ENCODE peak calls at places on chromosome 11, in four cellular contexts. One of them, this sample, is unnamed.

GRCh38 chr11:71420455-71421241 is 27.5 kb downstream of the DHCR7 start:
- DNase-seq in colonic mucosa: peak
- DNase-seq in CD4-positive, CD25-positive, alpha-beta regulatory T cell: peak
- DNase-seq in left ventricle myocardium inferior: no peak
- DNase-seq in this sample: peak

GRCh38 chr11:34263462-34264186 is 94.2 kb downstream of the ABTB2 start:
- DNase-seq in colonic mucosa: peak
- DNase-seq in CD4-positive, CD25-positive, alpha-beta regulatory T cell: no peak
- DNase-seq in left ventricle myocardium inferior: peak
- DNase-seq in this sample: peak

GRCh38 chr11:69435161-69435990 is 46.1 kb upstream of the LINC01488 start:
- DNase-seq in left ventricle myocardium inferior: no peak
- DNase-seq in colonic mucosa: no peak
- DNase-seq in CD4-positive, CD25-positive, alpha-beta regulatory T cell: no peak
- DNase-seq in this sample: no peak

GRCh38 chr11:133897331-133897650 is 52.0 kb upstream of the SPATA19 start:
- DNase-seq in left ventricle myocardium inferior: no peak
- DNase-seq in colonic mucosa: no peak
- DNase-seq in CD4-positive, CD25-positive, alpha-beta regulatory T cell: no peak
- DNase-seq in this sample: no peak

GRCh38 chr11:33891714-33892327 is at the start of gene LMO2:
- DNase-seq in CD4-positive, CD25-positive, alpha-beta regulatory T cell: no peak
- DNase-seq in colonic mucosa: no peak
- DNase-seq in left ventricle myocardium inferior: no peak
- DNase-seq in this sample: no peak

GRCh38 chr11:11442791-11443190 is 89.7 kb upstream of the CSNK2A3 start:
- DNase-seq in CD4-positive, CD25-positive, alpha-beta regulatory T cell: no peak
- DNase-seq in colonic mucosa: no peak
- DNase-seq in left ventricle myocardium inferior: no peak
- DNase-seq in this sample: no peak

GRCh38 chr11:69646493-69647201 is 5.7 kb downstream of the CCND1 start:
- DNase-seq in left ventricle myocardium inferior: no peak
- DNase-seq in CD4-positive, CD25-positive, alpha-beta regulatory T cell: no peak
- DNase-seq in colonic mucosa: no peak
- DNase-seq in this sample: no peak

GRCh38 chr11:88818978-88819377 is 246.8 kb downstream of the GRM5 start:
- DNase-seq in CD4-positive, CD25-positive, alpha-beta regulatory T cell: no peak
- DNase-seq in left ventricle myocardium inferior: no peak
- DNase-seq in colonic mucosa: no peak
- DNase-seq in this sample: no peak

GRCh38 chr11:94185387-94186084 is 56.9 kb downstream of the PANX1 start:
- DNase-seq in colonic mucosa: no peak
- DNase-seq in left ventricle myocardium inferior: no peak
- DNase-seq in CD4-positive, CD25-positive, alpha-beta regulatory T cell: no peak
- DNase-seq in this sample: no peak

GRCh38 chr11:128940603-128941002 is 2.1 kb downstream of the TP53AIP1 start:
- DNase-seq in CD4-positive, CD25-positive, alpha-beta regulatory T cell: no peak
- DNase-seq in colonic mucosa: no peak
- DNase-seq in left ventricle myocardium inferior: no peak
- DNase-seq in this sample: no peak

GRCh38 chr11:66847461-66848232 is 4.4 kb downstream of the RCE1 start:
- DNase-seq in CD4-positive, CD25-positive, alpha-beta regulatory T cell: no peak
- DNase-seq in left ventricle myocardium inferior: no peak
- DNase-seq in colonic mucosa: no peak
- DNase-seq in this sample: no peak

GRCh38 chr11:8040921-8041285 is 40.1 kb upstream of the TUB start:
- DNase-seq in colonic mucosa: no peak
- DNase-seq in CD4-positive, CD25-positive, alpha-beta regulatory T cell: no peak
- DNase-seq in left ventricle myocardium inferior: no peak
- DNase-seq in this sample: peak

GRCh38 chr11:68780829-68781228 is 29.5 kb upstream of the TESMIN start:
- DNase-seq in CD4-positive, CD25-positive, alpha-beta regulatory T cell: no peak
- DNase-seq in left ventricle myocardium inferior: peak
- DNase-seq in colonic mucosa: peak
- DNase-seq in this sample: peak

GRCh38 chr11:91846664-91847063 is 378.0 kb upstream of the FAT3 start:
- DNase-seq in left ventricle myocardium inferior: no peak
- DNase-seq in colonic mucosa: no peak
- DNase-seq in CD4-positive, CD25-positive, alpha-beta regulatory T cell: no peak
- DNase-seq in this sample: no peak

GRCh38 chr11:66887531-66887930 is 30.7 kb downstream of the LRFN4 start:
- DNase-seq in left ventricle myocardium inferior: no peak
- DNase-seq in colonic mucosa: no peak
- DNase-seq in CD4-positive, CD25-positive, alpha-beta regulatory T cell: no peak
- DNase-seq in this sample: no peak

GRCh38 chr11:110711776-110712642 is at the start of gene ARHGAP20:
- DNase-seq in colonic mucosa: peak
- DNase-seq in left ventricle myocardium inferior: peak
- DNase-seq in CD4-positive, CD25-positive, alpha-beta regulatory T cell: peak
- DNase-seq in this sample: peak

GRCh38 chr11:32099516-32099915 is 8.6 kb downstream of the RCN1 start:
- DNase-seq in left ventricle myocardium inferior: no peak
- DNase-seq in CD4-positive, CD25-positive, alpha-beta regulatory T cell: no peak
- DNase-seq in colonic mucosa: no peak
- DNase-seq in this sample: no peak

GRCh38 chr11:79311461-79311860 is 129.4 kb downstream of the TENM4 start:
- DNase-seq in left ventricle myocardium inferior: no peak
- DNase-seq in colonic mucosa: no peak
- DNase-seq in CD4-positive, CD25-positive, alpha-beta regulatory T cell: no peak
- DNase-seq in this sample: no peak

GRCh38 chr11:61688368-61689163 is 8.4 kb downstream of the DAGLA start:
- DNase-seq in colonic mucosa: peak
- DNase-seq in CD4-positive, CD25-positive, alpha-beta regulatory T cell: no peak
- DNase-seq in left ventricle myocardium inferior: peak
- DNase-seq in this sample: peak
- H3K4me3 ChIP-seq in colonic mucosa: no peak
- H3K4me3 ChIP-seq in CD4-positive, CD25-positive, alpha-beta regulatory T cell: no peak
- H3K4me3 ChIP-seq in left ventricle myocardium inferior: peak
- H3K4me3 ChIP-seq in this sample: no peak

GRCh38 chr11:60871378-60872061 is 4.2 kb downstream of the ZP1 start:
- DNase-seq in CD4-positive, CD25-positive, alpha-beta regulatory T cell: peak
- DNase-seq in colonic mucosa: no peak
- DNase-seq in left ventricle myocardium inferior: peak
- DNase-seq in this sample: no peak

GRCh38 chr11:60874421-60875365 is 7.4 kb downstream of the ZP1 start:
- DNase-seq in colonic mucosa: no peak
- DNase-seq in left ventricle myocardium inferior: no peak
- DNase-seq in CD4-positive, CD25-positive, alpha-beta regulatory T cell: no peak
- DNase-seq in this sample: no peak

GRCh38 chr11:60872124-60872951 is 5.0 kb downstream of the ZP1 start:
- DNase-seq in CD4-positive, CD25-positive, alpha-beta regulatory T cell: no peak
- DNase-seq in colonic mucosa: peak
- DNase-seq in left ventricle myocardium inferior: peak
- DNase-seq in this sample: no peak

GRCh38 chr11:60873533-60873932 is 6.2 kb downstream of the ZP1 start:
- DNase-seq in CD4-positive, CD25-positive, alpha-beta regulatory T cell: no peak
- DNase-seq in left ventricle myocardium inferior: no peak
- DNase-seq in colonic mucosa: no peak
- DNase-seq in this sample: no peak

GRCh38 chr11:60872952-60873524 is 5.7 kb downstream of the ZP1 start:
- DNase-seq in colonic mucosa: no peak
- DNase-seq in left ventricle myocardium inferior: no peak
- DNase-seq in CD4-positive, CD25-positive, alpha-beta regulatory T cell: peak
- DNase-seq in this sample: no peak
- H3K27ac ChIP-seq in colonic mucosa: peak
- H3K27ac ChIP-seq in left ventricle myocardium inferior: peak
- H3K27ac ChIP-seq in CD4-positive, CD25-positive, alpha-beta regulatory T cell: no peak
- H3K27ac ChIP-seq in this sample: no peak

DNA sequence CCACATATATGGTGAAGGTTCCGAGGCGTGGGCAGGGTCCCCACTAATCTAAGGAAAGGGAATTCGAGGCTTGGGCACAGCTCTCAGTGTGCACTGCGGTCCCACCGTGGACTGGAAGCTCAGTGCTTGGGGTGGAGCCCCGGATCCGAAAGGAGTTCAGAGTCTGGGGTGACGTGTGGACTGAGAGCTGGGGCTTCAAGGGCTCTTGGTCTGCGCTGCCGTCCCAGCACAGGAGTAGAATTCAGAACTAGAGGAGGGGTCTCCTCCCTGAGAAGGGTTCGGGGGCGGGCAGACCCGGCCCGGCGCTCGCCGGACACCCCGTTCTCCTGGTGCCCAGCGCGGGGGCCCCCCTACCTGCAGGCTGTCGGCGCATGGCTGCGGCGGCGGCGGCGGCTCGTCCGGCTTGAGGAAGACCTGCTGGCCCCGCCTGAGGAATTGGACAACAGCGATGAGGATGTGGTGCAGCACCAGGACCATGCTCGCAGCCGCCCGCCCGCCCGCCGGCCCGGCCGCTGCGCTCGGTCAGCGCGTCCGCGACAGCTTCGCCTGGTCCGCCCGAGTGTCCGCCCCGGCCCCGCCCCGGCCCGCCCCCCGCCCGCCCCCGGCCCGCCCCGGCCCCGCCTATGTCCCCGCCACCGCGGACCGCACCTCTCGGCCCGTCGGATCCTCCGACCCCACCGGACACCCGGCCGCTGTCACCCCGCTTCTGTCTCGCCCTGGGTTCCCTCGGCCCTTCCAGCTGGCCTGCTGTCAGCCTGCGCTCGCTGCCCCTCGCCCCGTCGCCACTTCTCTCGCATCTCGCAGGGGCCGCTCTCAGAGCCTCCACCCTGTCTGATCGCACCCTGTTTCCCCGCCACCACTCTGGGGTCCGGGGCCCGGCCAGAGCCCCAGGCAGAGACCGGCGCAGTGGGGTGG is 32.1 kb downstream of the PDE2A start:
- DNase-seq in colonic mucosa: peak
- DNase-seq in left ventricle myocardium inferior: peak
- DNase-seq in CD4-positive, CD25-positive, alpha-beta regulatory T cell: no peak
- DNase-seq in this sample: no peak
- H3K4me3 ChIP-seq in colonic mucosa: peak
- H3K4me3 ChIP-seq in left ventricle myocardium inferior: peak
- H3K4me3 ChIP-seq in CD4-positive, CD25-positive, alpha-beta regulatory T cell: no peak
- H3K4me3 ChIP-seq in this sample: peak

GRCh38 chr11:396511-396947 is 2.5 kb downstream of the PKP3 start:
- DNase-seq in CD4-positive, CD25-positive, alpha-beta regulatory T cell: peak
- DNase-seq in left ventricle myocardium inferior: no peak
- DNase-seq in colonic mucosa: peak
- DNase-seq in this sample: no peak

GRCh38 chr11:395866-396265 is 1.9 kb downstream of the PKP3 start:
- DNase-seq in colonic mucosa: peak
- DNase-seq in CD4-positive, CD25-positive, alpha-beta regulatory T cell: no peak
- DNase-seq in left ventricle myocardium inferior: no peak
- DNase-seq in this sample: no peak

GRCh38 chr11:394034-394857 is at the start of gene PKP3:
- DNase-seq in left ventricle myocardium inferior: no peak
- DNase-seq in CD4-positive, CD25-positive, alpha-beta regulatory T cell: no peak
- DNase-seq in colonic mucosa: peak
- DNase-seq in this sample: peak

GRCh38 chr11:393219-394033 is 583 bp upstream of the PKP3 start:
- DNase-seq in left ventricle myocardium inferior: no peak
- DNase-seq in CD4-positive, CD25-positive, alpha-beta regulatory T cell: no peak
- DNase-seq in colonic mucosa: peak
- DNase-seq in this sample: no peak

DNA sequence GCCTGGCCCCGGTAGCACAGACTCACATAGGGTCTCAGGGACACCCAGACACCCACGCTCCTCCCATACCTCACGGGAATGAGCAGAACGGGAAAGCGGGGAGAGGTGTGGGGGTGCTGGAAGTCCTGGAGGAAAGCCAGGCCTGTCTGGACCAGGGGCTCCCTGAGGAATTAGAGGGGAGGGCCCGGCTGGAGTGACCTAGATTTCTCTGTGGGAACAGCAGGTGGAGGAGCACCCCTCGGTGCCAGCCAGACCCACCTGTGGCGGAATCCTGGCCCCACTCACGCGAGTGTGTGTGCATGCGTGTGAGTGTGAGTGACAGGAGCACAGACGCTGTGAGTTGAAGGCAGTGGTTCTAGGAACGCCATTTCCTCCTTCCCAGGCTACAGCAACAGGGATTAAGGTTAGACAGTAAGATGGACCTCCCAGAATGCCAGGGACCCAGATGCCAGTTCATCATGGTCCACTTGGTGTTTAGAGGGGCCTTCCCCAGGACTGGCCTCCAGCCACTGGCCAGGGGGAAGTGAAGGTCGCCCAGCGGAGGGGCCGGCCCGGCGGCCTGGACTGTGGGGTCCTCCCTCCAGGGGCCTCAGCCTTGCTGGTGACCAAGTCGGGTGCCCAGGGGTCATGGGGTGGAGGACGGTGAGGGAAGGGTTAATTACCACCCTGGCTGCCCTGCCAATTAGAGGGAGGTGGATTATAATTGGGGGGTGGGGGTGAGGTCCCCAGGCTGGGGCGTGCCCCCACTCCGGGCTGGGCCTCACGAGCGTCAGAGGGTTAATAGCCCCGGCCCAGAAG is 1.0 kb downstream of the PKP3 start:
- DNase-seq in left ventricle myocardium inferior: no peak
- DNase-seq in CD4-positive, CD25-positive, alpha-beta regulatory T cell: no peak
- DNase-seq in colonic mucosa: peak
- DNase-seq in this sample: no peak
- H3K27ac ChIP-seq in left ventricle myocardium inferior: peak
- H3K27ac ChIP-seq in CD4-positive, CD25-positive, alpha-beta regulatory T cell: no peak
- H3K27ac ChIP-seq in colonic mucosa: peak
- H3K27ac ChIP-seq in this sample: no peak

GRCh38 chr11:117179048-117179999 is 781 bp downstream of the SIDT2 start:
- DNase-seq in CD4-positive, CD25-positive, alpha-beta regulatory T cell: peak
- DNase-seq in colonic mucosa: peak
- DNase-seq in left ventricle myocardium inferior: peak
- DNase-seq in this sample: no peak
- H3K4me3 ChIP-seq in CD4-positive, CD25-positive, alpha-beta regulatory T cell: peak
- H3K4me3 ChIP-seq in colonic mucosa: peak
- H3K4me3 ChIP-seq in left ventricle myocardium inferior: peak
- H3K4me3 ChIP-seq in this sample: peak

GRCh38 chr11:45090607-45091006 is 55.8 kb upstream of the PRDM11 start:
- DNase-seq in CD4-positive, CD25-positive, alpha-beta regulatory T cell: no peak
- DNase-seq in colonic mucosa: no peak
- DNase-seq in left ventricle myocardium inferior: no peak
- DNase-seq in this sample: no peak
- H3K27ac ChIP-seq in CD4-positive, CD25-positive, alpha-beta regulatory T cell: no peak
- H3K27ac ChIP-seq in colonic mucosa: no peak
- H3K27ac ChIP-seq in left ventricle myocardium inferior: peak
- H3K27ac ChIP-seq in this sample: no peak